ENCODE peak calls at places on chromosomes 4 and X, in seven cellular contexts. D, A, I, R, E, O and Q are unnamed samples. For H3K4me1, the result is how much of the 10 kb centered on the place peaks cover.

GRCh38 chr4:133799916-133800315 is 401.7 kb downstream of the PABPC4L start:
- DNase-seq in O (no peak), R (no peak), A (no peak), I (no peak), E (no peak), D (no peak), Q (no peak)

GRCh38 chr4:128709268-128709667 is 100.2 kb upstream of the JADE1 start:
- DNase-seq in E (peak), R (no peak), I (no peak), D (no peak), A (no peak), O (no peak), Q (no peak)

GRCh38 chr4:47484169-47484568 is 906 bp upstream of the ATP10D start:
- DNase-seq in R (no peak), I (no peak), O (no peak), D (no peak), E (no peak), A (no peak), Q (no peak)

GRCh38 chr4:142331646-142332045 is 514.5 kb downstream of the INPP4B start:
- DNase-seq in I (peak), A (no peak), O (peak), D (no peak), R (no peak), E (no peak), Q (no peak)

GRCh38 chr4:179989975-179990374 is 2253.2 kb upstream of the TENM3 start:
- DNase-seq in E (no peak), A (no peak), I (no peak), D (no peak), R (no peak), O (no peak), Q (no peak)

GRCh38 chr4:107183155-107183774 is 147.2 kb upstream of the DKK2 start:
- DNase-seq in A (peak), E (peak), O (peak), D (peak), I (peak), R (no peak), Q (peak)

GRCh38 chrX:11257711-11258110 is 35.5 kb upstream of the AMELX start:
- DNase-seq in A (no peak), O (no peak), R (no peak), E (no peak), D (no peak), I (no peak), Q (no peak)

GRCh38 chr4:2320152-2320551 is 58.2 kb upstream of the MXD4 start:
- DNase-seq in A (no peak), D (no peak), I (no peak), O (no peak), E (no peak), R (peak), Q (no peak)

GRCh38 chrX:13646154-13646549 is 6.8 kb upstream of the TCEANC start:
- DNase-seq in I (peak), A (peak), O (peak), R (no peak), E (peak), D (peak), Q (peak)

GRCh38 chrX:41302293-41302868 is 31.6 kb upstream of the DDX3X start:
- DNase-seq in R (no peak), E (no peak), O (no peak), I (no peak), A (no peak), D (no peak), Q (no peak)

GRCh38 chr4:121669163-121669550 is 27.6 kb downstream of the ANXA5 start:
- DNase-seq in E (no peak), D (no peak), A (no peak), R (no peak), O (no peak), I (peak), Q (no peak)

GRCh38 chr4:138978600-138978999 is 37.0 kb upstream of the NOCT start:
- DNase-seq in E (no peak), I (no peak), D (no peak), A (no peak), R (peak), O (no peak), Q (no peak)

GRCh38 chrX:51024106-51024696 is 113.7 kb downstream of the BMP15 start:
- DNase-seq in A (no peak), R (no peak), O (no peak), E (no peak), D (no peak), I (no peak), Q (no peak)

GRCh38 chrX:125378205-125378604 is 58.5 kb downstream of the TEX13C start:
- DNase-seq in D (no peak), O (no peak), E (no peak), A (no peak), I (no peak), R (no peak), Q (no peak)

GRCh38 chrX:41785685-41786084 is 61.7 kb downstream of the GPR82 start:
- DNase-seq in O (no peak), D (no peak), A (no peak), E (no peak), I (peak), R (no peak), Q (no peak)

GRCh38 chrX:7330971-7331746 is 183.2 kb upstream of the PUDP start:
- DNase-seq in O (no peak), A (no peak), D (no peak), E (no peak), I (peak), R (no peak), Q (no peak)

DNA sequence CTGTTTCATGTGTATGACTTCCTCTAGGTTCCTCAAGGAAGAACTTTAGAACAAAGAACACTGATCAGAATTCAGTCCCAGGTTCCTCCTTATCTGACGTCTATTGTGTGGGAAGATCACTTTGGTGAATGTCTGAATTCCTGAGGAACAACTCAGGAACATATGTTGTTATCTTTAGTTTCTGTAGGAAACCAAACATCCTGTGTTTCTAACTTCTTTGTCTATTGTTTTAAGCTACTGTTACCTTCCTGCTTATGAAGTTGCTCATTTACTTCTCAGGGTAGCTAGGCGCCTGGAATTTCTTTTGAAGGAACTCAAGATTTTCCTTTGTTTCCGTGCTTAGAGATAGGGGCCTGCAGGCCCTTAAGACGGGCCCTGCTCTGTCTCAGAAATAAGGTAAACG is 46.2 kb downstream of the MAGEB5 start:
- DNase-seq in I (peak), A (peak), R (no peak), D (no peak), E (no peak), O (peak), Q (no peak)
- H3K27ac ChIP-seq in I (no peak), A (no peak), R (no peak), D (no peak), E (no peak), O (peak), Q (no peak)

DNA sequence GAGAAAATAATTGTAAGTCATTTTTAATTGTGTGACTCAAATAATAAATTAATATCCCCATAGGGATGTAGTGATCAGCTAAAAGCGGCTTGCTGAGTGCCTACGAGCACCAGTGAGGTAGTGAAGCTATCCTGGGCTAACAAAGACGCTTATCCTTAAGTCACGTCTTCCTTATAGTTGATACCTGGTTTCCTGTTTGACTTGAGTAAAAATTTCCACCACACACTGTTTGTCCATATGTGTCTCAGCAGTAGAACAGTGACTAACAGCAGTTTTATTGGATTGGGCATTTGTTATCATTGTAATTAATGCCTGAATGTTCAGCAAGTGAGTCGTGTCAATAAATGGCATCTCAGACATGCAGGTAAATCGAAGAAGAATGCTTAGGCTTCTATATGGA is 241.1 kb downstream of the GRXCR1 start:
- DNase-seq in D (no peak), I (no peak), O (no peak), R (no peak), E (no peak), A (no peak), Q (no peak)
- H3K4me1 ChIP-seq in D (under half), I (under half), O (under half), R (under half), E (under half), A (under half), Q (under half)

DNA sequence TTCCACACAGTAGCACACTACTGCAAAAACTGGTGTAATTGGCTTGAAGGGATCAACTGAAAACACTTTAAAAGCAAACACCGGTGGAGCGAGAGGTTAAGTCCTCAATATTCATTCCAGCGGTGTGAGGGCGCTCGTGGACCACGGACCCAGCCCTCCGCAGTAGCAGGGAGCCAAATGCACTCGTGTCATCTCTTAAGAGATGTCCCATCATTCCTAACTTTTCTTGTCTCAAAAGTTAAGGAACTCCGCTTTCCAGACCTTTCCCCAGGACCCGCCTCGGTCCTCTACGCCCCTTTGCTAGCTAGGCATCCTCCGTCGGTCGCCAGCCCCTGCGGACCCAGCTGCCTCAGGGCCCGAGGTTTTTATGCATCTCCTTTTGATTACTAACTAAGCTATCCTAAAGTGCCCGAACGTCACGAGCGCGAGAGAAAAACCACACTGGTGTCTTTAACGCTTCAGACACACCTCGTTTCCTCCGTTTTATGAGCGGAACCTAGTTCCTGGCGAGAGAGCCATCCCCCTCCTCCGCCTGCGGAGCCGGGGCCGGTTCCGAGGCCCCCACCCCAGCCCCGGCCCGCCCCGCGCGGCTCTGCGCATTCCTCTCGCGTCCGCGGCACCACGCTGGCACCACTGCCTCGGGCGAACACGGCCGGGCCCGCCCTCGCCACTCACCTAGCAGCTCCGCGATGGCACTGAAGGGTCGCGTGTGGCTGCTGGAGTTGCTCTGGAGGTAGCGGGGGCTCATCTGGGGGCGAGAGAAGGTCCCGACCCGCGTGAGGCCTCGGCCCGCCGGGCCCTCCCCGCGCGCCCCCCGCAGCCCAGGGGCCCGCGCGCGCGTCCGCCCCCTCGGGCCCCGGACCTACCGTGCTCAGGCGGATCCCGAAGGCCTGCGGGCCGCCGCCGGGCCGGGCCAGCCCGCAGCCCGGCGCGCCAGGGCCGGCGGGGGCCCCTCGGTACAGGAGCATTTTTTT is 723 bp downstream of the MORC4 start:
- DNase-seq in R (peak), D (peak), E (no peak), A (peak), O (peak), I (peak), Q (peak)
- TF ChIP-seq CTCF in R (peak), D (peak), E (no peak), A (peak), O (peak), I (peak), Q (peak)

DNA sequence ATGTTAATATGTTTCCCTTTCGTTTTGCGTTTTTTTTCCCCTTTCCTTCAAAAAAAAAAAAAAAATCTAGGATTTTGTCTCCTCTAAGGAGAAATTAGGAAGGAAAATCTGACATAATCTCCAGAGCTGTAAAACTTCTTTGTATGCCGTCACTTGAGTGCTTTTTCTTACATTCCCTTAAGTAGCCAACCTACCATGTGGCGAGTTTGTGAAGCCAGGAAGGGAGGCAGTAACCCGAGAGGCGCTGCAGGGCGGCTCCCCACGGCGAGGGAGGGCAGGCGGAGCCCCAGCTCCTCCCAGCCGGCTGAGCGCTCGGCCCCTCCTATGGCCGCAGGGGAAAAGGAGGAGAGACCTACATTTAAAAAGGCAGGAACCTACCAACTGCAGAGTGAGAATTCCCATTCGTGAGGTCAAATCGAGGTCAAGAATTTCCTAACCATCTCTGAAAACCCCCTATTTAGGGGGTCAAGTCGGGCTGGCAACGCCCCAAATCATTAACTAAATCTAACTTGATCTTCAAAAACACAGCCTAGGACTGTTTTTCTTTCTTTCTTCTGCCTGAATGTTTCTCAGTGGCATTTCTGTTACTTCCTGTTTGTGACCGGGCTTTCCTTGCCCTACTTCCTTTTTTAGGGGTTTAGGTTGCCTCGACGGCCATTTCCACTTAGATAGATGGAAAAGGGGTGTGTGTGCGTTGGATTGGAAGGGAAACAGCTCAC is 345.1 kb upstream of the KLF3 start:
- DNase-seq in I (peak), D (peak), O (peak), E (peak), A (peak), R (peak), Q (peak)
- H3K27ac ChIP-seq in I (peak), D (peak), O (peak), E (no peak), A (peak), R (peak), Q (peak)